ENCODE peak calls at places on chromosome 4, in four cellular contexts. L is stomach, C is tibial nerve, W is body of pancreas. M is an unnamed sample.

GRCh38 chr4:125187221-125187620 is 127.5 kb upstream of the FAT4 start:
- DNase-seq in W (no peak), C (no peak), L (no peak), M (no peak)

GRCh38 chr4:168781341-168781740 is 228.7 kb downstream of the CBR4 start:
- DNase-seq in L (no peak), W (no peak), C (no peak), M (no peak)

GRCh38 chr4:177737387-177737965 is 295.2 kb upstream of the AGA start:
- DNase-seq in L (no peak), W (no peak), C (no peak), M (no peak)

GRCh38 chr4:22170353-22170752 is 221.8 kb upstream of the KCNIP4 start:
- DNase-seq in C (no peak), L (no peak), W (no peak), M (no peak)

GRCh38 chr4:48967626-48968025 is 18.4 kb upstream of the CWH43 start:
- DNase-seq in C (no peak), L (no peak), W (no peak), M (no peak)

GRCh38 chr4:10731162-10731561 is 46.6 kb upstream of the CLNK start:
- DNase-seq in C (no peak), W (no peak), L (no peak), M (no peak)

GRCh38 chr4:148273501-148273986 is 168.7 kb downstream of the NR3C2 start:
- DNase-seq in W (peak), C (no peak), L (peak), M (no peak)

GRCh38 chr4:89113415-89113814 is 2.1 kb downstream of the TIGD2 start:
- DNase-seq in L (no peak), W (no peak), C (no peak), M (no peak)

GRCh38 chr4:20386001-20386740 is 134.5 kb downstream of the SLIT2 start:
- DNase-seq in L (no peak), C (no peak), W (no peak), M (no peak)

GRCh38 chr4:42632653-42633382 is 24.1 kb downstream of the ATP8A1 start:
- DNase-seq in C (no peak), L (no peak), W (no peak), M (no peak)

GRCh38 chr4:26299254-26299882 is 21.4 kb upstream of the RBPJ start:
- DNase-seq in C (no peak), W (no peak), L (no peak), M (no peak)

GRCh38 chr4:68076194-68076593 is 53.5 kb downstream of the TMPRSS11F start:
- DNase-seq in W (no peak), C (no peak), L (no peak), M (no peak)

GRCh38 chr4:168879178-168879577 is 130.9 kb downstream of the CBR4 start:
- DNase-seq in W (no peak), C (no peak), L (no peak), M (no peak)

GRCh38 chr4:118954246-118954645 is 65.6 kb downstream of the SYNPO2 start:
- DNase-seq in L (no peak), W (no peak), C (no peak), M (no peak)

GRCh38 chr4:52574036-52574435 is 85.1 kb downstream of the USP46 start:
- DNase-seq in C (no peak), L (no peak), W (no peak), M (no peak)

GRCh38 chr4:120821986-120822385 is 100.5 kb downstream of the PRDM5 start:
- DNase-seq in L (no peak), C (no peak), W (no peak), M (no peak)

GRCh38 chr4:184506527-184507121 is 32.3 kb upstream of the IRF2 start:
- DNase-seq in L (no peak), W (peak), C (no peak), M (no peak)

GRCh38 chr4:184446132-184446531 is 28.2 kb downstream of the IRF2 start:
- DNase-seq in W (no peak), L (no peak), C (no peak), M (no peak)

GRCh38 chr4:82381661-82382284 is 8.0 kb upstream of the HNRNPD start:
- DNase-seq in C (no peak), W (no peak), L (no peak), M (no peak)

GRCh38 chr4:94519925-94520789 is 68.4 kb downstream of the PDLIM5 start:
- DNase-seq in W (no peak), C (no peak), L (no peak), M (no peak)

GRCh38 chr4:5378002-5378401 is 326.7 kb downstream of the STK32B start:
- DNase-seq in C (peak), L (no peak), W (no peak), M (no peak)

DNA sequence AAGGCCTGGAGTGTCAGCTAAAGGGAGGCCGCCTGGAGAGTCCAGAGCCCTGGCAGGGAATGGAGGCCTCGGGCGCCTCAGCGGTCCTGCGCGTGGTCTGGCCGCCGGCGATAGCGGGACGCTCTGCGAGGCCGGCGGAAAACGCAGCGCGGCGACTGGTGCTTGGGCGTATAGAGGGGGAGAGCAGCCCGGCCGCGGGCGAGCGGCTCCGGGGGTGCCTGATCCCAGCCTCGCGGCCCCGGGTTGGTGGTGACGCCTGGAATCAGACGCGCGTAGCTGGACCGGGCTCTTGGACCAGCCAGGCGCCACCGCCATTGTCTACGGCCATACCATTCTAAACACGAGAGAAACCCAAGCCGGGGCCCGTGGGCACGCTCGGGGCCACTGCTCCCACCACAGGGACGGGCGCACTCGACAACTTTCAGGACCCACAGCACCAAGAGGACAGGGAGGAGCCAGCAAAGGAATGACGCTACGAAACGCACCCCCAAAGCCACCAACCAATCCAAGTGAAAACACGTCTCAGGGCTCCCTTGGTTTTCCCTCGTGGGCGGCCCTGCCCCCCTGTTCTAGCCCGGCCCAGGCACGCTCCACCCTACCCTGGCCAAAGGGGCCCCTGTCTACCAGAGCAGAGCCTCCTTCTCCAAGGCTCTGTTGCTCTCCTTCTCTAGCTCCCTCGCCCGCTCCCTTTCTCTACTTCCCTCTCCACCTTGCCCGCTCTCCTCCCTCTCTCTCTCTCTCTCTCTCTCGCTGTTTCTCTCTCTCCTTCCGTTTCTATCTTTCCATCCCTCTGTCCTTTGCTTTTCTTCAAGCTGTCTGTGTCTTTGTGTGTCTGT is 7.8 kb downstream of the FRG2 start:
- DNase-seq in W (no peak), L (no peak), C (no peak), M (no peak)
- H3K4me3 ChIP-seq in W (no peak), L (no peak), C (no peak), M (no peak)

DNA sequence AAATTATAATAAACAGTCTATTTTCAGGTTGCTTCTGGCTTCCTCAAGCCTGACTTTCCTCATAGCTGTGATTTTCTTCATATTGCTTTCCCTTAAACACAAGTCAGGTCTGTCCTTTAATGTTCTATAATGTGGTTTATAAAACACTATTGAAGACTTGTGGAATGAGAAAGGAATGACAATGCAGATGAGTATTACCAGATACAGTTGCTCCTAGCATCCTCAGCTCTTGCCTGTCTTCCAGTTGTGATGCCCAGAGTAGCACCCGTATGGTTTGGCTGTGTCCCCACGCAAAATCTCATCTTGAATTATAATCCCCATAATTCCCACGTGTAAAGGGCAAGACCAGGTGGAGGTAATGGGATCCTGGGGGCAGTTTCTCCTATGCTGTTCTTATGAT is 265.7 kb upstream of the BOD1L1 start:
- DNase-seq in L (no peak), C (no peak), W (no peak), M (no peak)
- TF ChIP-seq POLR2A in L (no peak), C (no peak), W (no peak), M (no peak)

GRCh38 chr4:2939383-2940243 is 23.6 kb downstream of the NOP14 start:
- DNase-seq in C (no peak), W (no peak), L (peak), M (no peak)

GRCh38 chr4:2938906-2939305 is 24.3 kb downstream of the NOP14 start:
- DNase-seq in W (no peak), C (no peak), L (no peak), M (no peak)

GRCh38 chr4:2942037-2942531 is 21.1 kb downstream of the NOP14 start:
- DNase-seq in C (peak), L (no peak), W (no peak), M (peak)

GRCh38 chr4:2941138-2942036 is 21.8 kb downstream of the NOP14 start:
- DNase-seq in W (no peak), L (no peak), C (no peak), M (peak)

GRCh38 chr4:2940267-2941137 is 22.7 kb downstream of the NOP14 start:
- DNase-seq in W (no peak), L (no peak), C (no peak), M (peak)
- TF ChIP-seq CTCF in W (no peak), L (no peak), C (no peak), M (no peak)

DNA sequence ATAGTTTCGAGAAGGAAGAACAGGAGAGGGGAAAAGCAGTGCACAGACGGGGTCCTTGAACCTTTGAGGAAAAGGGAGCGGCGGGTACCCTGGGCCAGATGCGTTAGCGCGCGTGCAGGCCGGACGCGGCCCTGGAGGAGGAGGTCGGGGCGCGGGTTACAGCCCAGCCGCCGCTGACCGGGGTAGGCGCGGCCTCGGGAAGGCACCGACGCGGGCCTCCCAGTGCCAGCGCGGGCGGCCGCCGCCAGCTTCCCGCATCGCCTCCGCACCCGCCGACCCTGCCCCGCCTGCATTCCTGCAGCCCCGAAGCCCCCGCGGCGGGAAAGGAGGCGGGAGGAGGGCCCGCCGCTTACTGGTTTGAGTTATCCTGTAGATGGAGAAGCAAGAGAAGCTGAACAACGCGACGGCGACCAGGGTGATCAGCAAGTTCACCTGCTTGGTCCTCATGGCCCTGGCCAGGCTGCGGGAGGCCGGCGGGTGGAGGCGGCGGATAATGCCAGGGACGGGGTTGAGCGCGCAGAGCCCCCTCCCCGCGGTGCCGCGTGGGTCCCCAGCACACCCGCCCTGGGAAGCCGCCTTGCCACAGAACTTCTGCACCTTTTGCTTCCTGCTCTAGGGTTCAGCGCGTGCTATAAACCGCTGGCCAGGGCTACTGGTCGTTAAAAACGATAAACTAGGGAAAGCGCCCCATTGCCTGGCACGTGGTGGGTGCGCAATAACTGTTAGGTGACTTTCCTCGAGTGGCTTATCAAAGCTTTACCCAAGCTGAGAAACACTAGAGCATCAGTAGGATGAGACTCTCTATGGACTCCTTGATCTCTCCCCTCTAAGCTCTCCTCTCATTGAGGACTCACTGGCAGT is at the start of gene MGAT4D:
- DNase-seq in L (no peak), W (no peak), C (no peak), M (no peak)
- H3K4me3 ChIP-seq in L (peak), W (no peak), C (peak), M (peak)

M was measured in Peyer's patch.